ENCODE peak calls at places on chromosomes 16 and 17, in five cellular contexts. E is right atrium auricular region, H is GM23338, B is psoas muscle, W is upper lobe of right lung. G is an unnamed sample. For H3K4me1, the result is how much of the 10 kb centered on the place peaks cover.

GRCh38 chr16:56257260-56257659 is 66.0 kb downstream of the GNAO1 start:
- DNase-seq in E (no peak), H (no peak), B (no peak), W (no peak), G (no peak)

GRCh38 chr16:627458-628239 is 3.1 kb upstream of the WFIKKN1 start:
- DNase-seq in E (no peak), H (no peak), B (peak), W (peak), G (no peak)

GRCh38 chr16:51150159-51150893 is 744 bp downstream of the SALL1 start:
- DNase-seq in E (no peak), H (peak), B (no peak), W (no peak), G (peak)

GRCh38 chr17:45347451-45347850 is 30.6 kb upstream of the MAP3K14 start:
- DNase-seq in E (no peak), H (no peak), B (no peak), W (no peak), G (no peak)

GRCh38 chr16:63458842-63459241 is 1422.6 kb upstream of the CDH8 start:
- DNase-seq in E (no peak), H (no peak), B (no peak), W (no peak), G (no peak)

GRCh38 chr17:69373069-69373468 is 41.4 kb upstream of the MAP2K6 start:
- DNase-seq in E (no peak), H (no peak), B (no peak), W (no peak), G (no peak)

GRCh38 chr16:14510939-14511797 is 118.9 kb downstream of the PARN start:
- DNase-seq in E (no peak), H (no peak), B (no peak), W (no peak), G (peak)

GRCh38 chr17:17236295-17237025 is 508 bp downstream of the FLCN start:
- DNase-seq in E (no peak), H (peak), B (no peak), W (no peak), G (no peak)

GRCh38 chr16:57371494-57372371 is 557 bp upstream of the CX3CL1 start:
- DNase-seq in E (no peak), H (no peak), B (no peak), W (no peak), G (no peak)

GRCh38 chr17:20988001-20988641 is 54.7 kb downstream of the USP22 start:
- DNase-seq in E (no peak), H (no peak), B (no peak), W (peak), G (no peak)

GRCh38 chr17:50207792-50208567 is 6.5 kb upstream of the COL1A1 start:
- DNase-seq in E (no peak), H (peak), B (no peak), W (no peak), G (no peak)
- H3K4me1 ChIP-seq in E (under half), H (under half), B (under half), W (under half), G (half or more)

GRCh38 chr16:21069986-21070385 is 80.7 kb downstream of the DNAH3 start:
- DNase-seq in E (no peak), H (no peak), B (no peak), W (no peak), G (no peak)
- H3K27ac ChIP-seq in E (no peak), H (no peak), B (no peak), W (no peak), G (no peak)

GRCh38 chr17:80666867-80667266 is 122.2 kb downstream of the RPTOR start:
- DNase-seq in E (no peak), H (no peak), B (no peak), W (no peak), G (no peak)

GRCh38 chr17:80665792-80666191 is 121.2 kb downstream of the RPTOR start:
- DNase-seq in E (no peak), H (no peak), B (no peak), W (no peak), G (no peak)

GRCh38 chr17:80664217-80664780 is 119.7 kb downstream of the RPTOR start:
- DNase-seq in E (no peak), H (no peak), B (no peak), W (no peak), G (no peak)

GRCh38 chr17:80662557-80662956 is 117.9 kb downstream of the RPTOR start:
- DNase-seq in E (no peak), H (no peak), B (no peak), W (no peak), G (no peak)

GRCh38 chr17:80663783-80664206 is 119.2 kb downstream of the RPTOR start:
- DNase-seq in E (no peak), H (no peak), B (peak), W (no peak), G (no peak)
- H3K4me1 ChIP-seq in E (under half), H (under half), B (under half), W (under half), G (under half)

DNA sequence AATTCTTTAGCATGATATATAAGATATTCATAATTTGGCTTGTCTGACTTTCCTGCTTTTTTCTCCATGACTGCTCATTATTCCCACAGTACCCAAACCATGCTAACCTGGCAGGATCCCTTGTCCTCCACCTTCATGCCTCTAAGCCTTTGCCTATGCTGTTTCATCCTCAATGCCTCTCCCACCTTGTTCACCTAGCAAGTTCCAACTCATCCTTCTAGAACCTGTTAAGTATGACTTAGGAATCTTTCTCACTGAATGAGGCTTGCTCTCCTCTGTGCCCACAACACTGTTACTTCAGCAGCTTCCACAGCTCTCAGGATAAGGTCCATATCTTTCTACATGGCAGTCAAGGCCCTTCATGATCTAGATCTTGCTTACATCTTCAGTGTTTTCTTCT is 34.0 kb downstream of the CA10 start:
- DNase-seq in E (no peak), H (no peak), B (no peak), W (no peak), G (no peak)
- H3K27ac ChIP-seq in E (no peak), H (no peak), B (no peak), W (no peak), G (no peak)

GRCh38 chr16:85908444-85908843 is 9.5 kb downstream of the IRF8 start:
- DNase-seq in E (no peak), H (no peak), B (no peak), W (no peak), G (no peak)
- H3K4me1 ChIP-seq in E (under half), H (under half), B (under half), W (under half), G (under half)

DNA sequence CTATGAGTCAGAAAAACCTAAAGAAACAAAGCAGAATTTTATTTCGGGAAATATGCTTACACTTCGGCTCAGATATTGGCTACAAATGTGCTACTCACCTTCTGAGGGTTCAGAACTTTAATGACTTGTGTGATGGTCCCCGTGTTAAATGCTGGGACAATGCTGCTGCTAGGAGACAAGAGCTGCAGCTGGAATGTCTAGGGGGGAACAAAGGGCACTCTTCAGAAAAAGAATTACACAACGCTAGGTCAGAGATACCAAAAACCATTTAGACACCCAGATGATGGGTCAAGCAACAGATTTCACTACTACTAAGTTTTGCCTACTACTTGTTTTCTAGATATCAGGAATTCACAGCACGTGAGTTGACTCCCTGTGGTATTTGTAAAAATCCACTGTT is 10.0 kb upstream of the PHLPP2 start:
- DNase-seq in E (no peak), H (no peak), B (no peak), W (no peak), G (no peak)
- H3K27ac ChIP-seq in E (no peak), H (no peak), B (no peak), W (no peak), G (no peak)

DNA sequence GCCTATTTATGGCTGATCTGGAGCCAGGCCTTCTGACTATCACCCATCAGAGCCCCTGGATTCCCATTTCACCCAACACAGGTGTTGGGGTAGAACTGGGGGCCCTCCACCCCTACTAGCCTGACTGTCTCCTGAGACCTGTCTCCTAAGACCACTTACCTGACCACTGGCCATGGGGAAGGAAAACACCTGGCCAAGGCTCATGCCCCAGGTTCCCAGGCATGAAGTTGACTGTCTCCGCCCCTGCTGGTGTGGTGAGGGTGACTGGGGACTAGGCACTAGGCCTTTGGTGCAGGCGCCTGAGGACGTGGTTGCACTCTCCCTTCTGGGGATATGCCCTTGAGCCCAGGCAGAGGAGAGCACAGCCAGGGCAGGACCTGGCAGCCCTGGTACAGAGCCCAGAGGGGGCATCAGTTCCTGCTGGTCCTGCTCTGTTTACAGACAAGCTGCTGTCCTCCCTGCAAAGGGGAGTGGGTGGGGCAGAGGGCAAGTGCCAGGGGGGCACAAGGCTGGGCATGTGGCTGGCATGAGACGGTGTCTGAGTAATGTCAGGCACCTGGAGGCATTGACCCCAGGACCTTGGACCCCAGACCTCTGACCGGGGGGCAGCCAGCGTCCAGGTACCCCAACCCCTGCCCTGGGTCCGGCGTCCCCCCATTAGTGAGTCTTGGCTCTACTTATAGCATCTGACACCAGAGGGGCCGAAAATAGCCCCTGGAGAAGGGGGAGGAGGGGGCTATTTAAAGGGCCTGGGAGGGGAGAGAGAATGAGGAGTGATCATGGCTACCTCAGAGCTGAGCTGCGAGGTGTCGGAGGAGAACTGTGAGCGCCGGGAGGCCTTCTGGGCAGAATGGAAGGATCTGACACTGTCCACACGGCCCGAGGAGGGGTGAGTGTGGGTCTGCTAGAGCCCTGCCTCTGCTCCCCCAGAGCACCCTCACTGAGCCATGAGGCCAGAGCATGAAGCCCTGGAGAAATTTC is at the start of gene TCAP:
- DNase-seq in E (no peak), H (peak), B (no peak), W (no peak), G (no peak)
- H3K4me1 ChIP-seq in E (under half), H (under half), B (half or more), W (half or more), G (under half)

G was measured in SJSA1.